ENCODE peak calls at places on chromosomes 7 and 10, in five cellular contexts. W is cardiac muscle cell, C is heart left ventricle, O is endodermal cell, F is sigmoid colon. B is an unnamed sample.
A peak's percentile ranks its signal among the peaks of the same experiment; 100 is the strongest.

GRCh38 chr7:11343818-11344413 is 370.2 kb downstream of the PHF14 start:
- DNase-seq in F (no peak), O (no peak), C (no peak), W (peak; percentile 56), B (peak; percentile 36)

GRCh38 chr7:44141221-44141850 is at the start of gene MYL7:
- DNase-seq in W (peak; percentile 83), F (peak; percentile 65), C (peak; percentile 53), O (peak; percentile 81), B (no peak)

GRCh38 chr10:96642973-96643372 is 56.2 kb upstream of the TM9SF3 start:
- DNase-seq in F (peak; percentile 70), W (peak; percentile 76), O (peak; percentile 90), C (peak; percentile 62), B (peak; percentile 12)

GRCh38 chr7:129553861-129554530 is 51.7 kb downstream of the SMKR1 start:
- DNase-seq in C (no peak), O (no peak), W (no peak), F (no peak), B (peak; percentile 6)

GRCh38 chr7:81691199-81691821 is 78.5 kb downstream of the HGF start:
- DNase-seq in O (no peak), F (no peak), C (no peak), W (no peak), B (no peak)

GRCh38 chr7:129471402-129471827 is 30.9 kb upstream of the SMKR1 start:
- DNase-seq in C (no peak), F (no peak), W (no peak), O (no peak), B (no peak)

GRCh38 chr7:158375034-158375433 is 212.6 kb downstream of the PTPRN2 start:
- DNase-seq in O (no peak), C (no peak), W (no peak), F (peak; percentile 35), B (no peak)

GRCh38 chr10:92305133-92306072 is 14.4 kb downstream of the MARCHF5 start:
- DNase-seq in O (no peak), C (no peak), W (no peak), F (no peak), B (no peak)

GRCh38 chr7:142385528-142386340 is 127.9 kb upstream of the PRSS58 start:
- DNase-seq in F (no peak), W (peak; percentile 59), O (peak; percentile 85), C (peak; percentile 41), B (peak; percentile 39)

GRCh38 chr10:58438340-58438739 is 53.1 kb downstream of the TFAM start:
- DNase-seq in O (no peak), F (no peak), C (no peak), W (no peak), B (no peak)

GRCh38 chr10:61981460-61981859 is 80.0 kb downstream of the ARID5B start:
- DNase-seq in W (no peak), F (no peak), C (no peak), O (no peak), B (no peak)

GRCh38 chr10:47140752-47141348 is 159.1 kb upstream of the GDF10 start:
- DNase-seq in W (peak; percentile 28), F (no peak), C (no peak), O (no peak), B (no peak)

GRCh38 chr10:5534051-5534821 is 9.5 kb downstream of the CALML3 start:
- DNase-seq in F (peak; percentile 61), O (peak; percentile 27), C (no peak), W (no peak), B (no peak)

GRCh38 chr10:102614888-102615287 is 29.4 kb upstream of the TRIM8 start:
- DNase-seq in W (no peak), F (no peak), C (no peak), O (no peak), B (no peak)

GRCh38 chr10:102615361-102615760 is 28.9 kb upstream of the TRIM8 start:
- DNase-seq in C (no peak), O (peak; percentile 91), F (no peak), W (peak; percentile 71), B (peak; percentile 61)

GRCh38 chr10:102617041-102617440 is 27.2 kb upstream of the TRIM8 start:
- DNase-seq in W (no peak), O (no peak), C (no peak), F (no peak), B (no peak)

GRCh38 chr10:102617816-102618215 is 26.5 kb upstream of the TRIM8 start:
- DNase-seq in O (no peak), C (no peak), W (no peak), F (no peak), B (no peak)

DNA sequence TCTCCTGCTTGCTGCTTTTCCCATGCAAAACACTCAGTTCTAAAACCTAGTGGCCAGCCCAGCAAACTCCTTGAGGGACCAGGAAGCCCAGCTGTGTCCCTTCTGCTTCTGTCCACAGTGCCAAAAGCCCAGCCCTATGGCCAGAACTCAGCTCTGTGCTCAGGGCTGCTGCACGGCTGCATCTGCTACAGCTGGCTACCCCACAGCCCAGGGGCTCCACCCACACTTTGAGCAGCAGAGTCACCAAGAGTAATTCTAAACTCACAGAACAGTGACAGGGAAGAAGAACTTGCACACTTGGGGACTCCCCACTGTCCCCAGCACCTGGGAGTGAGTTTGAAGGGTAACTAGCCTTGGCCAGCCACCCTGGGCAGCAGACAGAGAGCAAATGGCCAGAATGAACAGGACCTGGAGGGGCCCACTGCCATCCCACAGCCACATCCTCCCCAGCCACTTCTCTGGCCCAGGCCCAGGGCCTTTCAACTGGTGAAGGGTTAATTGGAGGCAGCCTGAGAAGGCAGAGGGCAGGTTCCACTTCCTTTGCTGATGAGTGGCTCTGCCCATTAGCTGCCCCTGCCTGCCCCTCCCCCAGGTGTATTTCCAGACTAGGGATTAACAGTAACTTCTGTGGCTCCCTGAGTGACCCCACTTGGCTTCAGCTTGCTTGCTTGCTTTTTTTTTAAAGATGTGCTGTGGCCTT is 28.1 kb upstream of the TRIM8 start:
- DNase-seq in F (peak; percentile 93), O (peak; percentile 54), W (peak; percentile 65), C (peak; percentile 69), B (no peak)
- H3K4me1 ChIP-seq in F (peaks cover 82% of the 10 kb centered on the region), O (peaks cover 3% of the 10 kb centered on the region), W (peaks cover 66% of the 10 kb centered on the region), C (peaks cover 69% of the 10 kb centered on the region), B (no peaks in the 10 kb centered on the region)

DNA sequence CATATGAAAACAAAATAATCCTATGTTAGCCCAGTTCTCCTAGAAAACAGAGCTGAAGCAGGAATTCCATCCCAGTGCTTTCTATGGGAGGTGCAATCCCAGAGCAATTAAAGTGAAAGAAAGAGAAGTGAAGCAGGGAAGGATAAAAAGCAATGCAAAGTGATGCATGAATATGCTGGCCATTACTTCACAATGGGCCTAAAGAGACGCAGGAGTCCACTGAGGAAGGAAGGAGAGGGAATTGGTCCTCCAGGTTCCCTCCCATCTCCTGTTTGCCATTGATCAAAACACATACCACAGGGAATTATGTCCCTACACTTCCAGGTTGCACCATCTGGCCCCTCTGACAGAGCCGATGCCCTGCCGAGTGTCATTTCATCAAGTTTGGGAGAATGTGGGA is 392.2 kb upstream of the NFE2L3 start:
- DNase-seq in O (peak; percentile 80), W (no peak), F (no peak), C (no peak), B (no peak)
- H3K4me3 ChIP-seq in O (no peak overlapping the region), W (no peak overlapping the region), F (no peak overlapping the region), C (no peak overlapping the region), B (no peak overlapping the region)

DNA sequence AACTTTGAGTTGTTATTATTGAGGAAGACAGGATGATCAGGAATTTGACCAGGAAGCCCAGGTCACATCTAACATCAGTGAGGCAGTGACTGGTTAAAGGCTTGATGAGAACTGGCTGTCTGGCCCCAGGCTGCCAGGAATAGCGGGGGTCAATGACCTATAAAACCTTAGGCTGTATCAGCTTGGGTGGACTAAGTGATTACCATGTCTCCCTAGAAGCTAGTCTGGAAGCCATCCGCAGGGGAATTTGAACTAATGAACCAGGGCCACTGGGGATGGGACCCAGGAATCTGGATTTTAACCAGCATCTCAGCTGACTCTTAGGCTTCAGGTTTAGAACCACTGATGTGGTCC is 56.6 kb downstream of the BPGM start:
- DNase-seq in O (no peak), C (no peak), F (no peak), W (no peak), B (no peak)
- H3K27me3 ChIP-seq in O (no peaks in the 10 kb centered on the region), C (no peaks in the 10 kb centered on the region), F (no peaks in the 10 kb centered on the region), W (no peaks in the 10 kb centered on the region), B (no peaks in the 10 kb centered on the region)

GRCh38 chr7:47384755-47385475 is 197.0 kb downstream of the TNS3 start:
- DNase-seq in F (peak; percentile 43), C (no peak), O (no peak), W (no peak), B (no peak)
- H3K4me1 ChIP-seq in F (peaks cover 11% of the 10 kb centered on the region), C (peaks cover 12% of the 10 kb centered on the region), O (peaks cover 10% of the 10 kb centered on the region), W (peaks cover 15% of the 10 kb centered on the region), B (peaks cover 7% of the 10 kb centered on the region)

DNA sequence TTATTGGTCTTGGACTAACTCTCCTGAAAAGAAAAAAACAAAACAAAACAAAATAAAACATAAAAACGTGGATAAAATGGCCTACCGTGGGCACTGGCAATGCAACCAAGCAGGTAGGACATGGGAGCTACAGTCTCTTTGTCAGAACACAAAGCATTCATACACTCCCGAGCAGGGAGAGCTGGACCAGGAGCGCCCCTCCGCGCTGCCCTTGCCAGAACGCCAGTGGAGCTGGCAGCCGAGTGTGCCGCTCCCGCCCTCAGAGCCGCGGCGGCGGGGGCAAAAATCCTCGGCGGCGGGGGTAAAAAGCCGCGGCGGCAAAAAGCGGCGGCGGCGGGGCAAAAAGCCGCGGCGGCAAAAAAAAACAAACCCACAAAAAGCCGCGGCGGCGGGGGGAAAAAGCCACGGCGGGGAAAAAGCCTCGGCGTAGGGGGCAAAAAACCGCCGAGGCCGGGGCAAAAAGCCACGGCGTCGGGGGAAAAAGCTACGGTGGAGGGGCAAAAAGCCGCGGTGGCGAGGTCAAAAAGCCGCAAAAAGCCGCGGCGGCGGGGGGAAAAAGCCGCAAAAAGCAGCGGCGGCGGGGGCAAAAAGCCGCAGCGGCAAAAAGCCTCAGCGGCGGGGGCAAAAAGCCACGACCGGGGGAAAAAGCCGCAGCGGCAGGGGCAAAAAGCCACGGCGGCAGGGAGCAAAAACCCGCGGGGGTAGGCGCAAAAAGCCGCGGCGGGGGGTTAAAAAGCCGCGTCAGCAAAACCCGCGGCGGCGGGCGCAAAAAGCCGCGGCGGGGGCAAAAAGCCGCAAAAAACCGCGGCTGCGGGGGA is 418.1 kb downstream of the ZNF716 start:
- DNase-seq in W (no peak), O (no peak), C (no peak), F (no peak), B (peak; percentile 14)
- H3K4me3 ChIP-seq in W (no peak overlapping the region), O (no peak overlapping the region), C (peak overlapping the region; percentile 48), F (peak overlapping the region; percentile 48), B (peak overlapping the region; percentile 29)

GRCh38 chr10:117553815-117554172 is 11.2 kb downstream of the EMX2 start:
- DNase-seq in C (no peak), O (no peak), W (no peak), F (no peak), B (no peak)

GRCh38 chr10:117551322-117552155 is 9.0 kb downstream of the EMX2 start:
- DNase-seq in W (no peak), F (no peak), O (peak; percentile 77), C (no peak), B (peak; percentile 23)

GRCh38 chr10:117552156-117552620 is 9.6 kb downstream of the EMX2 start:
- DNase-seq in O (peak; percentile 85), C (no peak), F (no peak), W (no peak), B (no peak)

GRCh38 chr10:117553171-117553814 is 10.7 kb downstream of the EMX2 start:
- DNase-seq in O (peak; percentile 84), F (no peak), C (no peak), W (no peak), B (no peak)

GRCh38 chr10:117552759-117553158 is 10.2 kb downstream of the EMX2 start:
- DNase-seq in C (no peak), F (no peak), W (no peak), O (no peak), B (no peak)
- H3K27me3 ChIP-seq in C (peaks cover 59% of the 10 kb centered on the region), F (peaks cover 51% of the 10 kb centered on the region), W (peaks cover 99% of the 10 kb centered on the region), O (peaks cover 100% of the 10 kb centered on the region), B (no peaks in the 10 kb centered on the region)

B was measured in HAP-1.